ENCODE peak calls at places on chromosomes 2 and 18, in four cellular contexts. B is brain microvascular endothelial cell, O is Panc1, Z is HepG2. D is an unnamed sample.

GRCh38 chr2:223230352-223230751 is 178.4 kb downstream of the KCNE4 start:
- DNase-seq in B (no peak), O (no peak), Z (no peak), D (no peak)

GRCh38 chr18:48996901-48997463 is 46.2 kb upstream of the SMAD7 start:
- DNase-seq in B (peak), O (no peak), Z (peak), D (no peak)

GRCh38 chr2:74549685-74549971 is 4.1 kb downstream of the LOXL3 start:
- DNase-seq in B (no peak), O (no peak), Z (no peak), D (no peak)

GRCh38 chr2:226794077-226794670 is 5.4 kb downstream of the IRS1 start:
- DNase-seq in B (no peak), O (no peak), Z (no peak), D (no peak)

GRCh38 chr2:207141381-207141780 is 24.4 kb downstream of the KLF7 start:
- DNase-seq in B (no peak), O (no peak), Z (no peak), D (no peak)

GRCh38 chr18:55857961-55858360 is 270.0 kb upstream of the TCF4 start:
- DNase-seq in B (no peak), O (no peak), Z (no peak), D (no peak)

GRCh38 chr2:24050041-24050655 is 607 bp downstream of the FKBP1B start:
- DNase-seq in B (peak), O (no peak), Z (peak), D (no peak)

GRCh38 chr2:181680055-181680936 is at the start of gene NEUROD1:
- DNase-seq in B (no peak), O (no peak), Z (no peak), D (no peak)

GRCh38 chr2:96873651-96874096 is 3.8 kb upstream of the SEMA4C start:
- DNase-seq in B (no peak), O (no peak), Z (no peak), D (no peak)

GRCh38 chr18:35334821-35335220 is 9.4 kb downstream of the ZNF24 start:
- DNase-seq in B (peak), O (no peak), Z (no peak), D (no peak)

GRCh38 chr2:121135168-121135853 is 149.7 kb downstream of the TFCP2L1 start:
- DNase-seq in B (no peak), O (no peak), Z (no peak), D (no peak)

GRCh38 chr2:219084791-219085190 is 24.1 kb upstream of the IHH start:
- DNase-seq in B (no peak), O (no peak), Z (no peak), D (no peak)

GRCh38 chr18:7221424-7222155 is 9.3 kb upstream of the LRRC30 start:
- DNase-seq in B (peak), O (peak), Z (peak), D (peak)

GRCh38 chr2:143259368-143259958 is 130.2 kb downstream of the ARHGAP15 start:
- DNase-seq in B (peak), O (peak), Z (peak), D (peak)

GRCh38 chr2:67824196-67824595 is 238.6 kb downstream of the C1D start:
- DNase-seq in B (no peak), O (no peak), Z (no peak), D (no peak)

GRCh38 chr2:68974946-68975665 is 670 bp downstream of the GKN1 start:
- DNase-seq in B (peak), O (no peak), Z (no peak), D (no peak)

GRCh38 chr2:231679906-231680283 is 28.4 kb upstream of the PTMA start:
- DNase-seq in B (no peak), O (no peak), Z (no peak), D (no peak)

GRCh38 chr2:19644763-19645162 is 257.0 kb downstream of the TTC32 start:
- DNase-seq in B (no peak), O (no peak), Z (no peak), D (no peak)

GRCh38 chr18:1092228-1092627 is 187.6 kb downstream of the ADCYAP1 start:
- DNase-seq in B (no peak), O (no peak), Z (peak), D (no peak)

GRCh38 chr2:45013229-45014015 is 4.2 kb upstream of the SIX2 start:
- DNase-seq in B (no peak), O (no peak), Z (no peak), D (no peak)

GRCh38 chr2:11833601-11834000 is 87.2 kb downstream of the LPIN1 start:
- DNase-seq in B (peak), O (no peak), Z (no peak), D (peak)

GRCh38 chr2:222876947-222877346 is 16.1 kb downstream of the ACSL3 start:
- DNase-seq in B (no peak), O (no peak), Z (no peak), D (no peak)

DNA sequence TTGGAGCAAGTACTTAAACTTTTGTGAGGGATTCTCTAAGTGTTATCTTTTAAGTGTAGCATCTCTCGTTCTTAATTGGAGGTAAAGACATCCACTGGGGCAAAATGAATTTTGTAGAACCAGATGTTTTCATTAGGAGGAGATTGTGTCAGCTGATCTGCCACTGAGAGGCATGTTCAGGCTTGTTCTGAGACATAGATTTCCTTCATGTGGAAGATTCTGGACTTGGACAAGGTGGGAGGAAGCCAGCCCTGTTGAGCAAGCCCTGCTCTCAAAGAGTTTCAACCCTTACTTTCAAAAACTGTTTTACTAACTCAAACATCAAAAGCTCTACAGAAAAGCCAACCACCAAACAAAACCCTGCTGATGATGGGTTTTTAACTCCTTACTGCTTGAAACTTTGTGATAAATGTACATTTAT is 6.5 kb downstream of the MAP4K4 start:
- DNase-seq in B (no peak), O (no peak), Z (no peak), D (peak)
- H3K27ac ChIP-seq in B (peak), O (no peak), Z (peak), D (peak)

DNA sequence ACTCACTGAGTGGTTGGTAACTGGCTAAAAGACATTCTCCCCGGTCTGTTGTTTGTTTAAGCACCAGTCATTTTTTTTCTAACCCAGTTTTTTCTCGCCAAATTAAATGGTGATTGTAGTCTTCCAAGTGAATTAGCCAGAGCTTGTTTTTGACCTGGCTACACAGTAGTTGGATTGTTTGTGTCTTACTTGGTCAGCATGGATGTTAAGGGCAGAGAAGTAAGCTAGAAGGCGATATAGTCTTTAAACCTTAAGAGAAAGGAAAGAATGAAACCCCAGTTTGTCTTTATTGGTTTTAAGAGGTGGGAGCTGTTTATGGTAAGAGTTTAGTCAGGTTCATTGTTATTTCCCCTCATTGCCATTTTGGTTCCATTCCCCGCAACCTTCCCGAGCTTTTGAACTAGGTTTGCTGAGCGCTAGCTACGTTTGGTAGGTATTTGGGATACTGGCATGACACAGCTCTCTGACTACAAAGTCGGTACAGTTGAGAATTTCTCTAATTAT is 2.5 kb downstream of the MAP4K4 start:
- DNase-seq in B (no peak), O (no peak), Z (peak), D (no peak)
- H3K4me3 ChIP-seq in B (peak), O (peak), Z (peak), D (peak)

GRCh38 chr2:237501892-237502513 is 15.0 kb downstream of the MLPH start:
- DNase-seq in B (no peak), O (no peak), Z (no peak), D (no peak)
- H3K27ac ChIP-seq in B (peak), O (peak), Z (no peak), D (peak)

DNA sequence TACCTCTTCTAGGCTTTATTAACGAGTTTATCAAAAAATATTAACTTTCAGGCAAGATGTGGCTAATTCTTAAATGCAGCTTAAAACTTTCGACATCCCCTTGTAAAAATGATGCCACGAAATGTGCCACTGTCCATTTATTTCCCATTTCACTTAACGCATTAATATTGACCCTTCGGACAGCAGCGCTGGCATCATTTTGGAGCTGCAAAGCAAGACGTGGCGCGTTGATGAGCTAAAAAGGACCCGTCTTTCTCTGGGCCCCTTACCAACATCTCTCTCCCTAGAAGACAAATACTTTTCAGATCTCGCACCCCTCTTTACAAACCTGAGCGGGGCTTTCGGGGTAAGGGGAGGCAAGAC is 367.9 kb downstream of the MTX2 start:
- DNase-seq in B (no peak), O (no peak), Z (no peak), D (no peak)
- H3K4me3 ChIP-seq in B (peak), O (peak), Z (no peak), D (peak)

GRCh38 chr2:190882831-190883582 is 2.4 kb downstream of the GLS start:
- DNase-seq in B (no peak), O (no peak), Z (no peak), D (no peak)
- H3K27ac ChIP-seq in B (no peak), O (peak), Z (peak), D (no peak)